ENCODE peak calls at places on chromosomes 3 and 15, in five cellular contexts. O is NCI-H510A treated with DMSO at 0.1 percent for 48 hours, I is occipital lobe, H is Daoy, C is AG04450. N is an unnamed sample.
A peak's percentile ranks its signal among the peaks of the same experiment; 100 is the strongest.

GRCh38 chr3:179452872-179453271 is 1.6 kb upstream of the GNB4 start:
- DNase-seq in O (no peak), I (no peak), C (no peak), H (no peak), N (no peak)

GRCh38 chr15:56241374-56242085 is 2.1 kb downstream of the RFX7 start:
- DNase-seq in H (no peak), O (no peak), C (no peak), I (no peak), N (no peak)

GRCh38 chr15:73984208-73984979 is 7.7 kb downstream of the STOML1 start:
- DNase-seq in O (no peak), I (no peak), H (no peak), C (no peak), N (no peak)

GRCh38 chr3:183018416-183019192 is 38.3 kb upstream of the DCUN1D1 start:
- DNase-seq in H (no peak), C (no peak), I (no peak), O (no peak), N (no peak)

GRCh38 chr3:37715358-37715757 is 146.3 kb upstream of the CTDSPL start:
- DNase-seq in C (no peak), I (no peak), H (no peak), O (no peak), N (no peak)

GRCh38 chr3:10189557-10190374 is 25.0 kb downstream of the IRAK2 start:
- DNase-seq in C (no peak), O (no peak), H (peak; percentile 76), I (peak; percentile 78), N (peak; percentile 95)

GRCh38 chr15:29451201-29451781 is 181.7 kb upstream of the NSMCE3 start:
- DNase-seq in H (peak; percentile 28), O (no peak), C (no peak), I (no peak), N (no peak)

GRCh38 chr15:79004336-79004735 is 59.5 kb upstream of the CTSH start:
- DNase-seq in C (peak; percentile 56), O (no peak), H (peak; percentile 80), I (no peak), N (no peak)

GRCh38 chr3:73874596-73874995 is 249.9 kb upstream of the PDZRN3 start:
- DNase-seq in I (no peak), O (peak; percentile 33), C (no peak), H (no peak), N (no peak)

GRCh38 chr3:193812078-193812725 is 219.2 kb downstream of the OPA1 start:
- DNase-seq in I (no peak), O (no peak), H (no peak), C (no peak), N (no peak)

GRCh38 chr3:195249858-195250464 is 21.0 kb downstream of the XXYLT1 start:
- DNase-seq in I (no peak), O (no peak), H (no peak), C (no peak), N (no peak)

GRCh38 chr15:84840255-84840654 is 23.1 kb downstream of the ALPK3 start:
- DNase-seq in H (no peak), I (no peak), C (no peak), O (no peak), N (no peak)

GRCh38 chr3:128498901-128499530 is 6.0 kb upstream of the GATA2 start:
- DNase-seq in H (no peak), C (no peak), O (no peak), I (no peak), N (no peak)

GRCh38 chr3:142787719-142788118 is 63.9 kb downstream of the TRPC1 start:
- DNase-seq in O (no peak), I (no peak), C (no peak), H (no peak), N (no peak)

GRCh38 chr3:38645601-38646000 is 3.9 kb downstream of the SCN5A start:
- DNase-seq in H (no peak), I (no peak), O (no peak), C (no peak), N (no peak)

GRCh38 chr3:31240466-31240865 is 292.3 kb upstream of the STT3B start:
- DNase-seq in O (no peak), C (no peak), I (no peak), H (no peak), N (no peak)

N was measured in dorsolateral prefrontal cortex.